ENCODE peak calls at places on chromosomes 1 and 21, in six cellular contexts. One of them, this sample, is unnamed.
A peak's percentile ranks its signal among the peaks of the same experiment; 100 is the strongest.

GRCh38 chr1:165949335-165950130 is 122.1 kb downstream of the UCK2 start:
- DNase-seq in upper lobe of left lung: no peak
- DNase-seq in H1: peak; percentile 73
- DNase-seq in right lobe of liver: no peak
- DNase-seq in neural progenitor cell: peak; percentile 75
- DNase-seq in endodermal cell: peak; percentile 89
- DNase-seq in this sample: no peak

GRCh38 chr1:82299680-82300079 is 498.9 kb downstream of the ADGRL2 start:
- DNase-seq in upper lobe of left lung: no peak
- DNase-seq in H1: no peak
- DNase-seq in right lobe of liver: no peak
- DNase-seq in neural progenitor cell: no peak
- DNase-seq in endodermal cell: no peak
- DNase-seq in this sample: no peak

GRCh38 chr1:190179817-190180216 is 297.8 kb downstream of the BRINP3 start:
- DNase-seq in upper lobe of left lung: no peak
- DNase-seq in H1: no peak
- DNase-seq in right lobe of liver: no peak
- DNase-seq in neural progenitor cell: no peak
- DNase-seq in endodermal cell: no peak
- DNase-seq in this sample: no peak

GRCh38 chr1:114310771-114311251 is 157.1 kb upstream of the SYT6 start:
- DNase-seq in upper lobe of left lung: no peak
- DNase-seq in H1: no peak
- DNase-seq in right lobe of liver: no peak
- DNase-seq in neural progenitor cell: no peak
- DNase-seq in endodermal cell: no peak
- DNase-seq in this sample: no peak

GRCh38 chr1:30085814-30086770 is 637.3 kb downstream of the MATN1 start:
- DNase-seq in upper lobe of left lung: peak; percentile 94
- DNase-seq in H1: peak; percentile 98
- DNase-seq in right lobe of liver: no peak
- DNase-seq in neural progenitor cell: peak; percentile 96
- DNase-seq in endodermal cell: peak; percentile 97
- DNase-seq in this sample: peak; percentile 16

GRCh38 chr1:206969090-206969489 is 1.2 kb downstream of the FCAMR start:
- DNase-seq in upper lobe of left lung: no peak
- DNase-seq in H1: no peak
- DNase-seq in right lobe of liver: peak; percentile 67
- DNase-seq in neural progenitor cell: no peak
- DNase-seq in endodermal cell: no peak
- DNase-seq in this sample: no peak

GRCh38 chr1:40030528-40031135 is 9.9 kb upstream of the CAP1 start:
- DNase-seq in upper lobe of left lung: no peak
- DNase-seq in H1: no peak
- DNase-seq in right lobe of liver: no peak
- DNase-seq in neural progenitor cell: no peak
- DNase-seq in endodermal cell: no peak
- DNase-seq in this sample: no peak

GRCh38 chr1:218330043-218330623 is 15.0 kb upstream of the TGFB2 start:
- DNase-seq in upper lobe of left lung: no peak
- DNase-seq in H1: no peak
- DNase-seq in right lobe of liver: no peak
- DNase-seq in neural progenitor cell: peak; percentile 34
- DNase-seq in endodermal cell: no peak
- DNase-seq in this sample: no peak

DNA sequence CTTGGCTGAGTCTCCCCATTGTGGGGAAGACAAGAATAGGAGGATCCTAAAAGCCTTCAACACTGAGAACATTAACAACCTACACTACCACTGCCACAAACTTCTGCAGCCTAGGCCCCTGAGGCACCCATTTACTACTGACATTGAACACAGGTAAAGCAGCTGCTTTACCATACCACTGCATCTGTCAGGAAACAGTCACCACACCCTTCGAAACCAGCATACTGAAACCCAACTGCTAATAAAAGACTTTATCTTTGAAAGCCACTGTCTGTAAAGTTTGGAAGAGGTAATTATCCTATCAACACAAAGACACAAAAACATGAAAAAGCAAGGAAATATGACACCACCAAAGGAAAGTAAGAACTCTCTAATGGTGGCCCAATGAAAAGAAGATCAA is 7.4 kb downstream of the IFNAR1 start:
- DNase-seq in upper lobe of left lung: no peak
- DNase-seq in H1: no peak
- DNase-seq in right lobe of liver: no peak
- DNase-seq in neural progenitor cell: no peak
- DNase-seq in endodermal cell: no peak
- DNase-seq in this sample: no peak
- H3K9me3 ChIP-seq in upper lobe of left lung: no peaks in the 10 kb centered on the region
- H3K9me3 ChIP-seq in H1: no peaks in the 10 kb centered on the region
- H3K9me3 ChIP-seq in right lobe of liver: no peaks in the 10 kb centered on the region
- H3K9me3 ChIP-seq in neural progenitor cell: peaks cover 14% of the 10 kb centered on the region
- H3K9me3 ChIP-seq in endodermal cell: peaks cover 32% of the 10 kb centered on the region
- H3K9me3 ChIP-seq in this sample: no peaks in the 10 kb centered on the region

GRCh38 chr1:88916883-88917282 is 25.5 kb upstream of the GTF2B start:
- DNase-seq in upper lobe of left lung: no peak
- DNase-seq in H1: no peak
- DNase-seq in right lobe of liver: no peak
- DNase-seq in neural progenitor cell: no peak
- DNase-seq in endodermal cell: no peak
- DNase-seq in this sample: no peak
- H3K9me3 ChIP-seq in upper lobe of left lung: peaks cover 19% of the 10 kb centered on the region
- H3K9me3 ChIP-seq in H1: no peaks in the 10 kb centered on the region
- H3K9me3 ChIP-seq in right lobe of liver: no peaks in the 10 kb centered on the region
- H3K9me3 ChIP-seq in neural progenitor cell: peaks cover 9% of the 10 kb centered on the region
- H3K9me3 ChIP-seq in endodermal cell: peaks cover 32% of the 10 kb centered on the region
- H3K9me3 ChIP-seq in this sample: peaks cover 20% of the 10 kb centered on the region

DNA sequence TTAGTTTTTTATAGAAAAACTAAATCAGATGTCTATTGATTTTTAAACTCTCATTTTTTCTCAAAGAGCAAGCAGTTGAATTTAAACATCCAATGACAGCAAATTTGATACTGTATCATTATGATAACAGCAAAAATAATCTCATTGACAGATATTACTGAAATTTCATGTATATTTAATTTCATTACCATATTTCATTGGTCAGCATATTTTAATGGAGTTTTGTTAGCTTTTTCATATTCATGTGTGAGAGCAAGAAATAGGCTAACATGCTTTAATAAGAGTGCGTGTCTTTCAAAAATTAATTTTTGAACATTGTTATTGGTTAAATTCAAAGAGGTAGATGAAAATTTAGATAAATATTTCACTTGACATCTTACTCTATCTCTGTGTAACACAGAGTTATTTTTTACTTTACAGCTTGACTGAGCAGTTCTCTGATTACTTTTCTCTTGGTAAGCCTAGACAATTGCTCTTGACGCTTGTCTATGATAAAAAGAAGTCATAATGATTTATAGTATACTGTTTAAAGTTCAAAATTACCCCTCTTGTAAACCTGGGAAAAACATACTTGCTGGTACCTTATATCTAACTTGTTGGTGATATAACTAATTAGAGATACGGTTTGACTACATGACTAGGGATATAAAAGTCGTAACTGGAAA is 732.4 kb upstream of the NCAM2 start:
- DNase-seq in upper lobe of left lung: no peak
- DNase-seq in H1: no peak
- DNase-seq in right lobe of liver: no peak
- DNase-seq in neural progenitor cell: no peak
- DNase-seq in endodermal cell: no peak
- DNase-seq in this sample: no peak
- H3K9me3 ChIP-seq in upper lobe of left lung: no peaks in the 10 kb centered on the region
- H3K9me3 ChIP-seq in H1: no peaks in the 10 kb centered on the region
- H3K9me3 ChIP-seq in right lobe of liver: no peaks in the 10 kb centered on the region
- H3K9me3 ChIP-seq in neural progenitor cell: no peaks in the 10 kb centered on the region
- H3K9me3 ChIP-seq in endodermal cell: peaks cover 7% of the 10 kb centered on the region
- H3K9me3 ChIP-seq in this sample: no peaks in the 10 kb centered on the region

DNA sequence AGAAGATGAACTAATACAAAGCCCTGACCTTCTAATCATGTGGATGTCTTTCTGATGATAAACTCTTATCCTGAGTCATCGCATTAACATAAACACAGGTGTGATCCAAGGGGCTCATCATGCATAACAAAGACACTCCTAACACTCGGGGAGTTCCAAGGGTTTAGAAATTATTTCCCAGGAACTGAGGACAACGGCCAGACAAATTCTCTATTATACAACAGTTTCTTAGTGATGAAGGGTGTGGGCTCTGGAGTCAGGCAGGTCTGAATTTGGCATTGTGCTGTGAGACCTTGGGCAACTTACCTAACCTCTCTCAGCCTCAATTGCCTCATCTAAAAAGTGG is 18.0 kb downstream of the DUSP10 start:
- DNase-seq in upper lobe of left lung: no peak
- DNase-seq in H1: no peak
- DNase-seq in right lobe of liver: no peak
- DNase-seq in neural progenitor cell: no peak
- DNase-seq in endodermal cell: no peak
- DNase-seq in this sample: no peak
- H3K9me3 ChIP-seq in upper lobe of left lung: peaks cover 5% of the 10 kb centered on the region
- H3K9me3 ChIP-seq in H1: peaks cover 16% of the 10 kb centered on the region
- H3K9me3 ChIP-seq in right lobe of liver: no peaks in the 10 kb centered on the region
- H3K9me3 ChIP-seq in neural progenitor cell: no peaks in the 10 kb centered on the region
- H3K9me3 ChIP-seq in endodermal cell: peaks cover 45% of the 10 kb centered on the region
- H3K9me3 ChIP-seq in this sample: no peaks in the 10 kb centered on the region

GRCh38 chr1:234773936-234774677 is 164.1 kb upstream of the IRF2BP2 start:
- DNase-seq in upper lobe of left lung: no peak
- DNase-seq in H1: peak; percentile 0
- DNase-seq in right lobe of liver: no peak
- DNase-seq in neural progenitor cell: no peak
- DNase-seq in endodermal cell: peak; percentile 17
- DNase-seq in this sample: no peak
- H3K9me3 ChIP-seq in upper lobe of left lung: no peaks in the 10 kb centered on the region
- H3K9me3 ChIP-seq in H1: no peaks in the 10 kb centered on the region
- H3K9me3 ChIP-seq in right lobe of liver: no peaks in the 10 kb centered on the region
- H3K9me3 ChIP-seq in neural progenitor cell: no peaks in the 10 kb centered on the region
- H3K9me3 ChIP-seq in endodermal cell: no peaks in the 10 kb centered on the region
- H3K9me3 ChIP-seq in this sample: no peaks in the 10 kb centered on the region

This sample was measured in T-helper 17 cell.